ENCODE peak calls at places on chromosome 14, in nine cellular contexts. V, E, B, N, G, J, X, C and Q are unnamed samples.

GRCh38 chr14:68364823-68365222 is 428.0 kb downstream of the ZFP36L1 start:
- DNase-seq in G (peak), B (no peak), N (no peak), V (no peak), X (no peak), J (no peak), E (no peak), C (no peak), Q (no peak)

GRCh38 chr14:99564256-99564902 is 39.6 kb downstream of the CCDC85C start:
- DNase-seq in N (no peak), C (no peak), B (no peak), X (no peak), E (no peak), J (no peak), G (peak), V (peak), Q (no peak)

GRCh38 chr14:24690492-24690891 is 56.5 kb upstream of the GZMB start:
- DNase-seq in B (peak), G (no peak), C (no peak), E (no peak), J (no peak), N (no peak), X (no peak), V (no peak), Q (no peak)

GRCh38 chr14:35556548-35556947 is 22.6 kb downstream of the INSM2 start:
- DNase-seq in E (no peak), B (no peak), G (no peak), N (no peak), V (no peak), X (no peak), J (no peak), C (no peak), Q (no peak)

GRCh38 chr14:104287301-104288009 is 149.1 kb downstream of the KIF26A start:
- DNase-seq in X (peak), V (peak), C (no peak), J (no peak), E (peak), N (no peak), G (no peak), B (no peak), Q (no peak)

GRCh38 chr14:96140964-96141363 is 63.7 kb upstream of the BDKRB2 start:
- DNase-seq in X (no peak), E (no peak), V (no peak), C (no peak), B (no peak), J (no peak), G (peak), N (no peak), Q (no peak)

GRCh38 chr14:93430889-93431670 is at the start of gene UNC79:
- DNase-seq in C (no peak), V (no peak), E (no peak), J (no peak), X (no peak), G (peak), B (no peak), N (no peak), Q (no peak)

GRCh38 chr14:105440992-105441391 is 21.4 kb downstream of the MTA1 start:
- DNase-seq in C (no peak), J (no peak), G (no peak), V (no peak), B (no peak), X (no peak), N (no peak), E (no peak), Q (no peak)